ENCODE peak calls at places on chromosome 13, in eight cellular contexts. F is uterus, P is transverse colon, D is prostate gland, L is adrenal gland, C is sigmoid colon, R is Peyer's patch, S is esophagus squamous epithelium. G is an unnamed sample.

GRCh38 chr13:44715287-44716224 is 139.4 kb upstream of the TSC22D1 start:
- DNase-seq in F (no peak), P (no peak), D (peak; percentile 44), L (no peak), C (no peak), R (no peak), S (no peak), G (no peak)

GRCh38 chr13:34698953-34699352 is 243.1 kb upstream of the NBEA start:
- DNase-seq in F (no peak), P (no peak), D (no peak), L (no peak), C (no peak), R (no peak), S (no peak), G (no peak)

GRCh38 chr13:100951031-100951430 is 276.4 kb upstream of the TMTC4 start:
- DNase-seq in F (no peak), P (no peak), D (no peak), L (no peak), C (no peak), R (no peak), S (no peak), G (no peak)

GRCh38 chr13:104098421-104098820 is 1032.2 kb upstream of the SLC10A2 start:
- DNase-seq in F (no peak), P (no peak), D (no peak), L (no peak), C (no peak), R (no peak), S (no peak), G (no peak)

GRCh38 chr13:80342541-80343371 is 1.8 kb upstream of the SPRY2 start:
- DNase-seq in F (peak; percentile 71), P (peak; percentile 87), D (peak; percentile 81), L (peak; percentile 79), C (peak; percentile 90), R (peak; percentile 90), S (no peak), G (no peak)

GRCh38 chr13:110388141-110388943 is 81.3 kb downstream of the COL4A2 start:
- DNase-seq in F (peak; percentile 83), P (peak; percentile 52), D (peak; percentile 39), L (no peak), C (peak; percentile 97), R (no peak), S (no peak), G (no peak)

GRCh38 chr13:94128430-94128829 is 351.1 kb downstream of the DCT start:
- DNase-seq in F (no peak), P (no peak), D (peak; percentile 68), L (no peak), C (peak; percentile 68), R (no peak), S (no peak), G (no peak)

GRCh38 chr13:63279136-63279535 is 1863.5 kb upstream of the PCDH20 start:
- DNase-seq in F (no peak), P (no peak), D (no peak), L (no peak), C (no peak), R (no peak), S (no peak), G (no peak)

GRCh38 chr13:20546559-20546958 is 20.4 kb upstream of the IFT88 start:
- DNase-seq in F (no peak), P (no peak), D (no peak), L (no peak), C (no peak), R (no peak), S (no peak), G (no peak)

DNA sequence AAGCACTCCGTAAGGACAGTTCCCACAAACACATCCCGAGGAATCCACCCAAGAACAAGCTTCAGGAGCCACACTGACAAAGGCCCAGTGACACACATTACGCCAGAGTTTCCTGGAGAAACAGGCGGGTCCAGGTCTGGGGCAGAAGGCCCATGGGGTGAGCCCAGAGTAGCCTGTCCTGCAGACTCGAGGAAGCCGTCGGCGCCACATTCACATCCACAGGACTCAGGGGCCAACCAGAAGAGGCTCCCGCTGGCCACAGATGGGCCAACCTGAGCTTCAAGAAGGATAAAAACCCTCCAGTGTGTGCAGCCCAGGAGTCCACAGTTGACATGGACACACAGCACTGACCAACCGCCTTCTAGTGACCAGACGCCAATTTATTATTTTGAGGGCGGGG is 31.3 kb downstream of the GRTP1 start:
- DNase-seq in F (no peak), P (no peak), D (no peak), L (no peak), C (no peak), R (no peak), S (no peak), G (no peak)
- H3K27ac ChIP-seq in F (no peak overlapping the region), P (no peak overlapping the region), D (no peak overlapping the region), L (no peak overlapping the region), C (no peak overlapping the region), R (no peak overlapping the region), S (no peak overlapping the region), G (no peak overlapping the region)

GRCh38 chr13:50934735-50935419 is 25.3 kb downstream of the RNASEH2B start:
- DNase-seq in F (no peak), P (no peak), D (no peak), L (no peak), C (no peak), R (no peak), S (no peak), G (no peak)
- TF ChIP-seq POLR2A in F (no peak), P (no peak), D (no peak), L (no peak), C (no peak), R (no peak), S (no peak), G (no peak)

DNA sequence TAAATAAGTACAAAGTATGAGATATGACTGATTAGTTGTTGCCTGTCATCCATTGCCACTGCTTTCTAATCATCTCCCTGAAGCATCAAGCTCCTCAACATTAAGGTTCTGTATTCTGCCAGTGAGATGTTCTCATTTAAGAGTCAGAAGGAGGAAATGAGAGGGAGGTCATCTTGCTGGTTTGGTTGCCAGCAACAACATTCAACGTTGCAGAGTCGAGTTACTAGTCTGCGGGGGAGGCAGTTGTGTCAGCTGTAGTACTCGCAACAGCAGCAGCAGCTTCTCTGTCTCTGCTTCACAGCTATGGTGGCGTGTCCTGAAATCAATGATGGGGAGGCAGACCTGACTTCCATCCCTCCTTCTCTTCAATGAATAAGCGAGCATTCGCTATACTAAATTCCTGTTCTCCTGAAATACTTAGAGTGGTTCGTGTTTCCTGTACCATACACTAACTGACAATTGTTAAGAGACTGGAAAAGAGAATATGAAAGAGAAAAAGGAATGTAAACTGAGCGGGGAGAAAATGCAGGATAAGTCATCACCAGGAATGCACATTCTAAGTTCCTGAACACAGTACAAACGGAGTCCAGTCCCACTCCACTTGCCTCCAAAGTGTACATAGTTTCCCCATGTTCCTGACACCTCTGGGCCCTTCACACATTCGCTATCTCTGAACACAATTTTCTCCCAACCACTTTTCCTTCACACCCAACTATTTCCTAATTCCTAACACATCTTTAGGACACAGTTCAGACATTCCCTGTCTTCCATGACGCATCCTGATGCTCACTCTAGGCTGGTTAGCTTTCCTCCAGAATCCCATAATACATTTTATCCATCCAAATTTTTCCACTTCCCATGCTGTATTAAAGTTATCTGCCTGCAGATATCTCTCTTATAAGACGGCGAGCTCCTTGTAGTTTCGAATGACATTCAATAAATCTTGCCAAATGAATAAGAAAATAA is 263.0 kb downstream of the KLF12 start:
- DNase-seq in F (no peak), P (no peak), D (no peak), L (no peak), C (no peak), R (no peak), S (no peak), G (no peak)
- H3K4me3 ChIP-seq in F (no peak overlapping the region), P (no peak overlapping the region), D (no peak overlapping the region), L (no peak overlapping the region), C (no peak overlapping the region), R (no peak overlapping the region), S (no peak overlapping the region), G (no peak overlapping the region)

GRCh38 chr13:23963947-23964346 is 66.6 kb upstream of the C1QTNF9B start:
- DNase-seq in F (no peak), P (no peak), D (no peak), L (no peak), C (no peak), R (no peak), S (no peak), G (no peak)
- H3K27ac ChIP-seq in F (no peak overlapping the region), P (no peak overlapping the region), D (no peak overlapping the region), L (no peak overlapping the region), C (no peak overlapping the region), R (no peak overlapping the region), S (no peak overlapping the region), G (no peak overlapping the region)

GRCh38 chr13:27620377-27621115 is at the start of gene LNX2:
- DNase-seq in F (peak; percentile 97), P (peak; percentile 99), D (peak; percentile 99), L (peak; percentile 98), C (peak; percentile 99), R (peak; percentile 99), S (peak; percentile 86), G (peak; percentile 98)

GRCh38 chr13:27619093-27619705 is 1.1 kb downstream of the LNX2 start:
- DNase-seq in F (no peak), P (no peak), D (no peak), L (no peak), C (no peak), R (no peak), S (no peak), G (no peak)

GRCh38 chr13:27619711-27620376 is 485 bp downstream of the LNX2 start:
- DNase-seq in F (peak; percentile 37), P (peak; percentile 57), D (peak; percentile 30), L (peak; percentile 36), C (peak; percentile 81), R (peak; percentile 69), S (no peak), G (no peak)

GRCh38 chr13:27621116-27621365 is 651 bp upstream of the POLR1D start:
- DNase-seq in F (no peak), P (no peak), D (no peak), L (no peak), C (no peak), R (no peak), S (no peak), G (no peak)

GRCh38 chr13:27617801-27618411 is 2.4 kb downstream of the LNX2 start:
- DNase-seq in F (no peak), P (no peak), D (peak; percentile 67), L (no peak), C (no peak), R (no peak), S (no peak), G (no peak)
- TF ChIP-seq POLR2A in F (no peak), P (no peak), D (no peak), L (no peak), C (no peak), R (no peak), S (no peak), G (no peak)